ENCODE peak calls at places on chromosomes 11 and 22, in four cellular contexts. One of them, this sample, is unnamed.

GRCh38 chr11:20353829-20354434 is 9.6 kb upstream of the HTATIP2 start:
- DNase-seq in fibroblast of lung: peak
- DNase-seq in colonic mucosa: no peak
- DNase-seq in GM13976: peak
- DNase-seq in this sample: peak

GRCh38 chr11:116100016-116100415 is 595.8 kb upstream of the CADM1 start:
- DNase-seq in fibroblast of lung: no peak
- DNase-seq in colonic mucosa: no peak
- DNase-seq in GM13976: no peak
- DNase-seq in this sample: no peak

GRCh38 chr11:86738615-86739014 is 61.7 kb upstream of the PRSS23 start:
- DNase-seq in fibroblast of lung: no peak
- DNase-seq in colonic mucosa: no peak
- DNase-seq in GM13976: no peak
- DNase-seq in this sample: no peak

GRCh38 chr11:109306322-109306721 is 115.7 kb upstream of the C11orf87 start:
- DNase-seq in fibroblast of lung: no peak
- DNase-seq in colonic mucosa: no peak
- DNase-seq in GM13976: no peak
- DNase-seq in this sample: no peak

GRCh38 chr11:62959077-62959980 is 25.4 kb downstream of the SLC22A6 start:
- DNase-seq in fibroblast of lung: no peak
- DNase-seq in colonic mucosa: no peak
- DNase-seq in GM13976: no peak
- DNase-seq in this sample: no peak

GRCh38 chr11:68954970-68955958 is 25.5 kb downstream of the MRGPRD start:
- DNase-seq in fibroblast of lung: peak
- DNase-seq in colonic mucosa: peak
- DNase-seq in GM13976: peak
- DNase-seq in this sample: no peak

GRCh38 chr11:76480241-76480640 is 35.4 kb downstream of the EMSY start:
- DNase-seq in fibroblast of lung: no peak
- DNase-seq in colonic mucosa: no peak
- DNase-seq in GM13976: no peak
- DNase-seq in this sample: no peak

GRCh38 chr11:12091957-12092558 is 18.3 kb upstream of the MICAL2 start:
- DNase-seq in fibroblast of lung: no peak
- DNase-seq in colonic mucosa: peak
- DNase-seq in GM13976: no peak
- DNase-seq in this sample: no peak

GRCh38 chr11:2582958-2583604 is 116.7 kb downstream of the KCNQ1OT1 start:
- DNase-seq in fibroblast of lung: no peak
- DNase-seq in colonic mucosa: no peak
- DNase-seq in GM13976: no peak
- DNase-seq in this sample: no peak

GRCh38 chr11:79208126-79208525 is 232.7 kb downstream of the TENM4 start:
- DNase-seq in fibroblast of lung: no peak
- DNase-seq in colonic mucosa: no peak
- DNase-seq in GM13976: no peak
- DNase-seq in this sample: no peak

GRCh38 chr22:37165940-37166674 is 16.4 kb upstream of the IL2RB start:
- DNase-seq in fibroblast of lung: no peak
- DNase-seq in colonic mucosa: no peak
- DNase-seq in GM13976: no peak
- DNase-seq in this sample: no peak

GRCh38 chr22:25853078-25853477 is 111.1 kb downstream of the MYO18B start:
- DNase-seq in fibroblast of lung: no peak
- DNase-seq in colonic mucosa: no peak
- DNase-seq in GM13976: no peak
- DNase-seq in this sample: peak

GRCh38 chr11:9606799-9607510 is 33.5 kb downstream of the WEE1 start:
- DNase-seq in fibroblast of lung: no peak
- DNase-seq in colonic mucosa: peak
- DNase-seq in GM13976: no peak
- DNase-seq in this sample: no peak

GRCh38 chr11:10693509-10694071 is at the start of gene IRAG1:
- DNase-seq in fibroblast of lung: peak
- DNase-seq in colonic mucosa: peak
- DNase-seq in GM13976: no peak
- DNase-seq in this sample: no peak

GRCh38 chr22:19287889-19288288 is 3.6 kb downstream of the CLTCL1 start:
- DNase-seq in fibroblast of lung: peak
- DNase-seq in colonic mucosa: no peak
- DNase-seq in GM13976: no peak
- DNase-seq in this sample: no peak

GRCh38 chr11:101618691-101619090 is 34.9 kb upstream of the TRPC6 start:
- DNase-seq in fibroblast of lung: peak
- DNase-seq in colonic mucosa: no peak
- DNase-seq in GM13976: no peak
- DNase-seq in this sample: no peak

GRCh38 chr11:95567685-95568084 is 221.9 kb downstream of the FAM76B start:
- DNase-seq in fibroblast of lung: peak
- DNase-seq in colonic mucosa: no peak
- DNase-seq in GM13976: no peak
- DNase-seq in this sample: no peak

GRCh38 chr11:88308576-88308975 is 29.0 kb downstream of the CTSC start:
- DNase-seq in fibroblast of lung: no peak
- DNase-seq in colonic mucosa: no peak
- DNase-seq in GM13976: no peak
- DNase-seq in this sample: no peak

GRCh38 chr11:73577496-73577917 is 20.4 kb downstream of the FAM168A start:
- DNase-seq in fibroblast of lung: peak
- DNase-seq in colonic mucosa: no peak
- DNase-seq in GM13976: peak
- DNase-seq in this sample: peak

GRCh38 chr11:64974124-64974523 is 2.2 kb upstream of the MAJIN start:
- DNase-seq in fibroblast of lung: no peak
- DNase-seq in colonic mucosa: no peak
- DNase-seq in GM13976: no peak
- DNase-seq in this sample: no peak

GRCh38 chr11:64970731-64971151 is 1.2 kb downstream of the MAJIN start:
- DNase-seq in fibroblast of lung: no peak
- DNase-seq in colonic mucosa: peak
- DNase-seq in GM13976: no peak
- DNase-seq in this sample: no peak

GRCh38 chr11:64971421-64972233 is at the start of gene MAJIN:
- DNase-seq in fibroblast of lung: peak
- DNase-seq in colonic mucosa: peak
- DNase-seq in GM13976: peak
- DNase-seq in this sample: peak

GRCh38 chr11:64976651-64977050 is 4.7 kb upstream of the MAJIN start:
- DNase-seq in fibroblast of lung: no peak
- DNase-seq in colonic mucosa: no peak
- DNase-seq in GM13976: no peak
- DNase-seq in this sample: no peak
- TF ChIP-seq CTCF in fibroblast of lung: no peak
- TF ChIP-seq CTCF in colonic mucosa: no peak
- TF ChIP-seq CTCF in GM13976: no peak
- TF ChIP-seq CTCF in this sample: no peak

GRCh38 chr11:65182258-65183170 is 786 bp downstream of the CAPN1 start:
- DNase-seq in fibroblast of lung: peak
- DNase-seq in colonic mucosa: peak
- DNase-seq in GM13976: peak
- DNase-seq in this sample: no peak

GRCh38 chr11:65183201-65183891 is 1.6 kb downstream of the CAPN1 start:
- DNase-seq in fibroblast of lung: no peak
- DNase-seq in colonic mucosa: peak
- DNase-seq in GM13976: no peak
- DNase-seq in this sample: no peak

GRCh38 chr11:65185869-65186341 is 4.2 kb downstream of the CAPN1 start:
- DNase-seq in fibroblast of lung: no peak
- DNase-seq in colonic mucosa: no peak
- DNase-seq in GM13976: no peak
- DNase-seq in this sample: no peak

GRCh38 chr11:65185166-65185565 is 3.4 kb downstream of the CAPN1 start:
- DNase-seq in fibroblast of lung: no peak
- DNase-seq in colonic mucosa: no peak
- DNase-seq in GM13976: no peak
- DNase-seq in this sample: no peak

GRCh38 chr11:65184146-65184545 is 2.4 kb downstream of the CAPN1 start:
- DNase-seq in fibroblast of lung: no peak
- DNase-seq in colonic mucosa: no peak
- DNase-seq in GM13976: no peak
- DNase-seq in this sample: no peak
- TF ChIP-seq CTCF in fibroblast of lung: no peak
- TF ChIP-seq CTCF in colonic mucosa: no peak
- TF ChIP-seq CTCF in GM13976: no peak
- TF ChIP-seq CTCF in this sample: no peak

GRCh38 chr11:119157088-119157487 is 8.2 kb downstream of the ABCG4 start:
- DNase-seq in fibroblast of lung: no peak
- DNase-seq in colonic mucosa: no peak
- DNase-seq in GM13976: no peak
- DNase-seq in this sample: no peak

GRCh38 chr11:119154178-119154577 is 5.3 kb downstream of the ABCG4 start:
- DNase-seq in fibroblast of lung: no peak
- DNase-seq in colonic mucosa: no peak
- DNase-seq in GM13976: no peak
- DNase-seq in this sample: no peak

GRCh38 chr11:119158467-119158866 is 9.6 kb downstream of the ABCG4 start:
- DNase-seq in fibroblast of lung: no peak
- DNase-seq in colonic mucosa: no peak
- DNase-seq in GM13976: no peak
- DNase-seq in this sample: no peak

GRCh38 chr11:119156496-119156895 is 7.6 kb downstream of the ABCG4 start:
- DNase-seq in fibroblast of lung: no peak
- DNase-seq in colonic mucosa: no peak
- DNase-seq in GM13976: no peak
- DNase-seq in this sample: no peak

GRCh38 chr11:119155733-119156492 is 7.1 kb downstream of the ABCG4 start:
- DNase-seq in fibroblast of lung: no peak
- DNase-seq in colonic mucosa: peak
- DNase-seq in GM13976: no peak
- DNase-seq in this sample: no peak
- TF ChIP-seq CTCF in fibroblast of lung: no peak
- TF ChIP-seq CTCF in colonic mucosa: no peak
- TF ChIP-seq CTCF in GM13976: no peak
- TF ChIP-seq CTCF in this sample: peak

GRCh38 chr22:50221410-50222300 is 20.8 kb downstream of the SELENOO start:
- DNase-seq in fibroblast of lung: no peak
- DNase-seq in colonic mucosa: no peak
- DNase-seq in GM13976: no peak
- DNase-seq in this sample: no peak
- TF ChIP-seq CTCF in fibroblast of lung: no peak
- TF ChIP-seq CTCF in colonic mucosa: no peak
- TF ChIP-seq CTCF in GM13976: no peak
- TF ChIP-seq CTCF in this sample: peak

GRCh38 chr11:65551572-65552398 is 6.4 kb downstream of the LTBP3 start:
- DNase-seq in fibroblast of lung: peak
- DNase-seq in colonic mucosa: peak
- DNase-seq in GM13976: peak
- DNase-seq in this sample: peak
- TF ChIP-seq CTCF in fibroblast of lung: peak
- TF ChIP-seq CTCF in colonic mucosa: peak
- TF ChIP-seq CTCF in GM13976: peak
- TF ChIP-seq CTCF in this sample: peak